ENCODE peak calls at places on chromosomes 11 and 22, in ten cellular contexts. One of them, this sample, is unnamed.

GRCh38 chr11:61974766-61975631 is 7.6 kb upstream of the FTH1 start:
- DNase-seq in B cell: no peak
- DNase-seq in Peyer's patch: no peak
- DNase-seq in fibroblast of mammary gland: no peak
- DNase-seq in tibial artery: peak
- DNase-seq in endothelial cell: no peak
- DNase-seq in omental fat pad: no peak
- DNase-seq in esophagus muscularis mucosa: no peak
- DNase-seq in endodermal cell: peak
- DNase-seq in body of pancreas: peak
- DNase-seq in this sample: no peak

GRCh38 chr11:111490496-111490895 is 21.7 kb downstream of the BTG4 start:
- DNase-seq in B cell: no peak
- DNase-seq in Peyer's patch: no peak
- DNase-seq in fibroblast of mammary gland: no peak
- DNase-seq in tibial artery: no peak
- DNase-seq in endothelial cell: no peak
- DNase-seq in omental fat pad: no peak
- DNase-seq in esophagus muscularis mucosa: no peak
- DNase-seq in endodermal cell: no peak
- DNase-seq in body of pancreas: no peak
- DNase-seq in this sample: no peak

GRCh38 chr11:59189986-59190385 is 18.1 kb downstream of the DTX4 start:
- DNase-seq in B cell: no peak
- DNase-seq in Peyer's patch: no peak
- DNase-seq in fibroblast of mammary gland: no peak
- DNase-seq in tibial artery: no peak
- DNase-seq in endothelial cell: no peak
- DNase-seq in omental fat pad: no peak
- DNase-seq in esophagus muscularis mucosa: no peak
- DNase-seq in endodermal cell: no peak
- DNase-seq in body of pancreas: no peak
- DNase-seq in this sample: peak

GRCh38 chr11:74754507-74755255 is 6.0 kb downstream of the RNF169 start:
- DNase-seq in B cell: no peak
- DNase-seq in Peyer's patch: no peak
- DNase-seq in fibroblast of mammary gland: peak
- DNase-seq in tibial artery: no peak
- DNase-seq in endothelial cell: no peak
- DNase-seq in omental fat pad: no peak
- DNase-seq in esophagus muscularis mucosa: no peak
- DNase-seq in endodermal cell: no peak
- DNase-seq in body of pancreas: no peak
- DNase-seq in this sample: peak

GRCh38 chr22:32650553-32651345 is 150.8 kb upstream of the TIMP3 start:
- DNase-seq in B cell: no peak
- DNase-seq in Peyer's patch: no peak
- DNase-seq in fibroblast of mammary gland: peak
- DNase-seq in tibial artery: no peak
- DNase-seq in endothelial cell: no peak
- DNase-seq in omental fat pad: no peak
- DNase-seq in esophagus muscularis mucosa: no peak
- DNase-seq in endodermal cell: no peak
- DNase-seq in body of pancreas: no peak
- DNase-seq in this sample: no peak

GRCh38 chr11:88384004-88384677 is 46.6 kb upstream of the CTSC start:
- DNase-seq in B cell: no peak
- DNase-seq in Peyer's patch: no peak
- DNase-seq in fibroblast of mammary gland: peak
- DNase-seq in tibial artery: no peak
- DNase-seq in endothelial cell: no peak
- DNase-seq in omental fat pad: no peak
- DNase-seq in esophagus muscularis mucosa: no peak
- DNase-seq in endodermal cell: no peak
- DNase-seq in body of pancreas: no peak
- DNase-seq in this sample: no peak

GRCh38 chr11:104291646-104292045 is 127.7 kb upstream of the PDGFD start:
- DNase-seq in B cell: no peak
- DNase-seq in Peyer's patch: no peak
- DNase-seq in fibroblast of mammary gland: no peak
- DNase-seq in tibial artery: no peak
- DNase-seq in endothelial cell: no peak
- DNase-seq in omental fat pad: no peak
- DNase-seq in esophagus muscularis mucosa: no peak
- DNase-seq in endodermal cell: no peak
- DNase-seq in body of pancreas: no peak
- DNase-seq in this sample: no peak

GRCh38 chr11:18536195-18536594 is 9.5 kb upstream of the TSG101 start:
- DNase-seq in B cell: no peak
- DNase-seq in Peyer's patch: no peak
- DNase-seq in fibroblast of mammary gland: no peak
- DNase-seq in tibial artery: no peak
- DNase-seq in endothelial cell: no peak
- DNase-seq in omental fat pad: no peak
- DNase-seq in esophagus muscularis mucosa: no peak
- DNase-seq in endodermal cell: no peak
- DNase-seq in body of pancreas: no peak
- DNase-seq in this sample: no peak

GRCh38 chr22:21837184-21837979 is 30.1 kb downstream of the MAPK1 start:
- DNase-seq in B cell: no peak
- DNase-seq in Peyer's patch: no peak
- DNase-seq in fibroblast of mammary gland: peak
- DNase-seq in tibial artery: no peak
- DNase-seq in endothelial cell: peak
- DNase-seq in omental fat pad: no peak
- DNase-seq in esophagus muscularis mucosa: no peak
- DNase-seq in endodermal cell: no peak
- DNase-seq in body of pancreas: no peak
- DNase-seq in this sample: no peak

GRCh38 chr11:65557280-65558001 is 718 bp downstream of the LTBP3 start:
- DNase-seq in B cell: no peak
- DNase-seq in Peyer's patch: no peak
- DNase-seq in fibroblast of mammary gland: no peak
- DNase-seq in tibial artery: peak
- DNase-seq in endothelial cell: no peak
- DNase-seq in omental fat pad: no peak
- DNase-seq in esophagus muscularis mucosa: no peak
- DNase-seq in endodermal cell: peak
- DNase-seq in body of pancreas: no peak
- DNase-seq in this sample: no peak

GRCh38 chr11:2834893-2835767 is 50.4 kb downstream of the CDKN1C start:
- DNase-seq in B cell: no peak
- DNase-seq in Peyer's patch: no peak
- DNase-seq in fibroblast of mammary gland: peak
- DNase-seq in tibial artery: no peak
- DNase-seq in endothelial cell: no peak
- DNase-seq in omental fat pad: no peak
- DNase-seq in esophagus muscularis mucosa: no peak
- DNase-seq in endodermal cell: peak
- DNase-seq in body of pancreas: no peak
- DNase-seq in this sample: no peak

GRCh38 chr22:30239421-30240405 is 6.8 kb downstream of the LIF start:
- DNase-seq in B cell: no peak
- DNase-seq in Peyer's patch: no peak
- DNase-seq in fibroblast of mammary gland: no peak
- DNase-seq in tibial artery: no peak
- DNase-seq in endothelial cell: no peak
- DNase-seq in omental fat pad: no peak
- DNase-seq in esophagus muscularis mucosa: no peak
- DNase-seq in endodermal cell: no peak
- DNase-seq in body of pancreas: no peak
- DNase-seq in this sample: peak

GRCh38 chr22:46122511-46122971 is 27.8 kb upstream of the PPARA start:
- DNase-seq in B cell: peak
- DNase-seq in Peyer's patch: peak
- DNase-seq in fibroblast of mammary gland: peak
- DNase-seq in tibial artery: peak
- DNase-seq in endothelial cell: peak
- DNase-seq in omental fat pad: peak
- DNase-seq in esophagus muscularis mucosa: no peak
- DNase-seq in endodermal cell: peak
- DNase-seq in body of pancreas: peak
- DNase-seq in this sample: peak

GRCh38 chr11:107563702-107564101 is 1.8 kb downstream of the ALKBH8 start:
- DNase-seq in B cell: peak
- DNase-seq in Peyer's patch: no peak
- DNase-seq in fibroblast of mammary gland: peak
- DNase-seq in tibial artery: no peak
- DNase-seq in endothelial cell: peak
- DNase-seq in omental fat pad: no peak
- DNase-seq in esophagus muscularis mucosa: no peak
- DNase-seq in endodermal cell: peak
- DNase-seq in body of pancreas: no peak
- DNase-seq in this sample: peak

GRCh38 chr11:737366-737765 is 9.9 kb upstream of the TALDO1 start:
- DNase-seq in B cell: no peak
- DNase-seq in Peyer's patch: no peak
- DNase-seq in fibroblast of mammary gland: no peak
- DNase-seq in tibial artery: no peak
- DNase-seq in endothelial cell: no peak
- DNase-seq in omental fat pad: no peak
- DNase-seq in esophagus muscularis mucosa: no peak
- DNase-seq in endodermal cell: no peak
- DNase-seq in body of pancreas: no peak
- DNase-seq in this sample: no peak

GRCh38 chr22:39994046-39994565 is 648 bp upstream of the FAM83F start:
- DNase-seq in B cell: peak
- DNase-seq in Peyer's patch: no peak
- DNase-seq in fibroblast of mammary gland: no peak
- DNase-seq in tibial artery: no peak
- DNase-seq in endothelial cell: no peak
- DNase-seq in omental fat pad: no peak
- DNase-seq in esophagus muscularis mucosa: no peak
- DNase-seq in endodermal cell: no peak
- DNase-seq in body of pancreas: no peak
- DNase-seq in this sample: no peak

GRCh38 chr11:133821776-133822175 is 23.5 kb downstream of the SPATA19 start:
- DNase-seq in B cell: no peak
- DNase-seq in Peyer's patch: no peak
- DNase-seq in fibroblast of mammary gland: peak
- DNase-seq in tibial artery: no peak
- DNase-seq in endothelial cell: peak
- DNase-seq in omental fat pad: no peak
- DNase-seq in esophagus muscularis mucosa: no peak
- DNase-seq in endodermal cell: peak
- DNase-seq in body of pancreas: peak
- DNase-seq in this sample: peak
- TF ChIP-seq CTCF in B cell: peak
- TF ChIP-seq CTCF in Peyer's patch: no peak
- TF ChIP-seq CTCF in fibroblast of mammary gland: peak
- TF ChIP-seq CTCF in tibial artery: no peak
- TF ChIP-seq CTCF in endothelial cell: peak
- TF ChIP-seq CTCF in omental fat pad: no peak
- TF ChIP-seq CTCF in esophagus muscularis mucosa: peak
- TF ChIP-seq CTCF in endodermal cell: peak
- TF ChIP-seq CTCF in body of pancreas: peak
- TF ChIP-seq CTCF in this sample: peak

DNA sequence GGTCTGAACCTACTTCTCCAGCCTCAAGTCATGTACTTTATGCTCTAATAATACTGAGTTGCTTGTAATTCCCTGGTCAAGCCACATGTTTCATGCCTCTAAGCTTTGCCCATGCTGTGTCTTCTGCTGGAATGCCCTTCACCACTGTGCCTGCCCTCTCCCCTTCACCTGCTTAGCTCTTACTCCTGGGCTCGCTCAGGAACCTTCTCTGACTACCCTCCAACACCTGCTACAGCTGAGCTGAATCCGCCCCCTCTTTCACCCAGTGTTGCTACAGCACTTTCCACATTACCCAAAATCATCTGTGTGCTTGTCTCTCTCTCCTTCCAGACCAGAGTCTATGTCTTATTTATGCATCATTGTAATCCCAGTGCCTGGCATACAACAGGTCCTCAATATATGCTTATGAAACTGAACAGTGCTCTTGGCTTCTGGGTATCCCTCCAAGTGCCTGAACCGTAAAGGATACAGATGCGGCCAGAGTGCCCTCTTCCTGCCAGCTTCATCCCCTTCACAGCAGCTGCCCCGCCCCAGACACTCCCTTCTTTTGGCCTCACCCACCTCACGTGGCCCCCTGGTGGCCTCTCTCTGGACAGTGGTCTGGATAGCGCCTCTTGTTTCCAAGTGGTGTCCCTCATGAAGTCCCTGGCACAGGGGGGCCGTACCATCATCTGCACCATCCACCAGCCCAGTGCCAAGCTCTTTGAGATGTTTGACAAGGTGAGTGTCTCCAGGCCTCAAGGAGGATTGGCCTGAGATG is 7.1 kb downstream of the ABCG4 start:
- DNase-seq in B cell: no peak
- DNase-seq in Peyer's patch: no peak
- DNase-seq in fibroblast of mammary gland: peak
- DNase-seq in tibial artery: no peak
- DNase-seq in endothelial cell: peak
- DNase-seq in omental fat pad: no peak
- DNase-seq in esophagus muscularis mucosa: no peak
- DNase-seq in endodermal cell: peak
- DNase-seq in body of pancreas: no peak
- DNase-seq in this sample: peak
- TF ChIP-seq CTCF in B cell: no peak
- TF ChIP-seq CTCF in Peyer's patch: no peak
- TF ChIP-seq CTCF in fibroblast of mammary gland: peak
- TF ChIP-seq CTCF in tibial artery: no peak
- TF ChIP-seq CTCF in endothelial cell: no peak
- TF ChIP-seq CTCF in omental fat pad: no peak
- TF ChIP-seq CTCF in esophagus muscularis mucosa: no peak
- TF ChIP-seq CTCF in endodermal cell: peak
- TF ChIP-seq CTCF in body of pancreas: no peak
- TF ChIP-seq CTCF in this sample: no peak

GRCh38 chr11:86408845-86409244 is 34.2 kb downstream of the CCDC81 start:
- DNase-seq in B cell: no peak
- DNase-seq in Peyer's patch: no peak
- DNase-seq in fibroblast of mammary gland: no peak
- DNase-seq in tibial artery: no peak
- DNase-seq in endothelial cell: no peak
- DNase-seq in omental fat pad: no peak
- DNase-seq in esophagus muscularis mucosa: no peak
- DNase-seq in endodermal cell: no peak
- DNase-seq in body of pancreas: no peak
- DNase-seq in this sample: no peak
- TF ChIP-seq CTCF in B cell: no peak
- TF ChIP-seq CTCF in Peyer's patch: no peak
- TF ChIP-seq CTCF in fibroblast of mammary gland: peak
- TF ChIP-seq CTCF in tibial artery: no peak
- TF ChIP-seq CTCF in endothelial cell: peak
- TF ChIP-seq CTCF in omental fat pad: no peak
- TF ChIP-seq CTCF in esophagus muscularis mucosa: no peak
- TF ChIP-seq CTCF in endodermal cell: peak
- TF ChIP-seq CTCF in body of pancreas: no peak
- TF ChIP-seq CTCF in this sample: no peak

DNA sequence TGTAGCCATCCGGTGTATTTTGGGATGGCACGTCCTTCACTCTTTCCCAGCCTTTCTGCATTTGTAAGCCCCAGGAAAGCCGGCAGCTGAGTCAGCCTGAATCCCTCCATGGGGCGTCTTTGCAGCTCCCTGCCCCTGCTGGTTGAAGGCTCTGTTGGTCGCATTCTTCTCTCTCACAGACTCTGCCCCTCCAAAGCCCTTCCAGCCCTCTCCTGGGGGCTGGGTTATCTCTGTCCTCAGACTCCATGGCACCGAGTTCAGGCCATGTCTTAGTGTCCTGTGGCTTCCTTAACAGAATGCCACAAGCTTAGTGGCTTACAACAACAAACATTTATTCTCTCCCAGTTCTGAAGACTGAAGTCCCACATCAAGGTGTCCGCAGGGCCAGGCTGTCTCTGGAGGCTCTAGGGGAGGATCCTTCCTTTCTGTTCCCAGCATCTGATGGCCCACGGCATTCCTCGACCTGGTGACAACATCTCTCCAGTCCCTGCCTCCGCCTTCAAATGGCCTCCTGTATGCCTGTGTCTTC is 62.2 kb downstream of the BCR start:
- DNase-seq in B cell: no peak
- DNase-seq in Peyer's patch: no peak
- DNase-seq in fibroblast of mammary gland: no peak
- DNase-seq in tibial artery: no peak
- DNase-seq in endothelial cell: no peak
- DNase-seq in omental fat pad: no peak
- DNase-seq in esophagus muscularis mucosa: no peak
- DNase-seq in endodermal cell: peak
- DNase-seq in body of pancreas: no peak
- DNase-seq in this sample: no peak
- TF ChIP-seq CTCF in B cell: no peak
- TF ChIP-seq CTCF in Peyer's patch: no peak
- TF ChIP-seq CTCF in fibroblast of mammary gland: no peak
- TF ChIP-seq CTCF in tibial artery: no peak
- TF ChIP-seq CTCF in endothelial cell: no peak
- TF ChIP-seq CTCF in omental fat pad: no peak
- TF ChIP-seq CTCF in esophagus muscularis mucosa: no peak
- TF ChIP-seq CTCF in endodermal cell: peak
- TF ChIP-seq CTCF in body of pancreas: no peak
- TF ChIP-seq CTCF in this sample: no peak